ENCODE peak calls at places on chromosomes 13 and 19, in ten cellular contexts. M is neuronal stem cell, H is kidney, O is PC-3, N is colonic mucosa, F is fibroblast of lung, C is IMR-90, G is neural progenitor cell, Q is HCT116, K is NT2/D1. X is an unnamed sample. For H3K4me1, the result is how much of the 10 kb centered on the place peaks cover.

GRCh38 chr13:44281252-44282000 is 92.2 kb upstream of the SERP2 start:
- DNase-seq in M (no peak), H (no peak), O (no peak), N (no peak), F (no peak), C (no peak), G (no peak), Q (no peak), K (no peak), X (no peak)

GRCh38 chr19:58338825-58339558 is 12.2 kb downstream of the ZSCAN22 start:
- DNase-seq in M (no peak), H (no peak), O (peak), N (no peak), F (no peak), C (peak), G (peak), Q (no peak), K (no peak), X (no peak)

GRCh38 chr13:94710881-94711560 is 1.3 kb downstream of the SOX21 start:
- DNase-seq in M (no peak), H (peak), O (peak), N (no peak), F (no peak), C (no peak), G (peak), Q (no peak), K (no peak), X (no peak)

GRCh38 chr13:53060840-53061485 is 32.4 kb downstream of the OLFM4 start:
- DNase-seq in M (no peak), H (no peak), O (no peak), N (peak), F (no peak), C (no peak), G (no peak), Q (no peak), K (no peak), X (no peak)

GRCh38 chr13:89748716-89749115 is 1598.8 kb upstream of the MIR17HG start:
- DNase-seq in M (no peak), H (no peak), O (no peak), N (no peak), F (no peak), C (no peak), G (no peak), Q (no peak), K (no peak), X (no peak)

GRCh38 chr13:43242040-43242439 is 218.7 kb downstream of the DNAJC15 start:
- DNase-seq in M (no peak), H (no peak), O (no peak), N (no peak), F (peak), C (peak), G (no peak), Q (no peak), K (no peak), X (no peak)

GRCh38 chr13:80037505-80037888 is 303.4 kb downstream of the SPRY2 start:
- DNase-seq in M (no peak), H (no peak), O (peak), N (no peak), F (peak), C (peak), G (no peak), Q (no peak), K (no peak), X (no peak)

GRCh38 chr19:55578761-55579747 is 1.6 kb downstream of the ZNF579 start:
- DNase-seq in M (no peak), H (peak), O (no peak), N (no peak), F (no peak), C (no peak), G (no peak), Q (no peak), K (no peak), X (no peak)

GRCh38 chr13:48580185-48580803 is 47.4 kb upstream of the RCBTB2 start:
- DNase-seq in M (peak), H (no peak), O (peak), N (peak), F (peak), C (peak), G (peak), Q (peak), K (peak), X (peak)

GRCh38 chr19:15911599-15912237 is 13.8 kb upstream of the CYP4F2 start:
- DNase-seq in M (no peak), H (no peak), O (no peak), N (no peak), F (no peak), C (no peak), G (no peak), Q (no peak), K (no peak), X (no peak)

GRCh38 chr19:30069535-30070197 is 127.6 kb downstream of the URI1 start:
- DNase-seq in M (no peak), H (peak), O (no peak), N (no peak), F (no peak), C (no peak), G (no peak), Q (no peak), K (no peak), X (no peak)

GRCh38 chr19:45125975-45126493 is 33.1 kb downstream of the PPP1R37 start:
- DNase-seq in M (peak), H (no peak), O (peak), N (peak), F (peak), C (peak), G (peak), Q (peak), K (peak), X (peak)

GRCh38 chr19:42394751-42395150 is 4.7 kb upstream of the CNFN start:
- DNase-seq in M (no peak), H (no peak), O (no peak), N (no peak), F (no peak), C (peak), G (no peak), Q (no peak), K (no peak), X (no peak)

GRCh38 chr19:16328824-16329482 is 4.3 kb downstream of the KLF2 start:
- DNase-seq in M (no peak), H (no peak), O (no peak), N (no peak), F (no peak), C (peak), G (no peak), Q (no peak), K (no peak), X (no peak)

GRCh38 chr19:35639863-35640262 is 1.7 kb upstream of the ETV2 start:
- DNase-seq in M (no peak), H (no peak), O (no peak), N (no peak), F (no peak), C (no peak), G (no peak), Q (no peak), K (no peak), X (no peak)

GRCh38 chr13:28716511-28716910 is 2.3 kb downstream of the SLC46A3 start:
- DNase-seq in M (no peak), H (peak), O (peak), N (peak), F (peak), C (peak), G (no peak), Q (peak), K (no peak), X (no peak)

GRCh38 chr19:47726467-47726866 is 13.2 kb downstream of the EHD2 start:
- DNase-seq in M (no peak), H (no peak), O (no peak), N (no peak), F (peak), C (peak), G (no peak), Q (no peak), K (no peak), X (no peak)

GRCh38 chr19:29002336-29002735 is 210.6 kb downstream of the UQCRFS1 start:
- DNase-seq in M (no peak), H (peak), O (no peak), N (no peak), F (no peak), C (no peak), G (no peak), Q (no peak), K (no peak), X (no peak)

GRCh38 chr19:46785054-46785979 is 3.1 kb downstream of the SLC1A5 start:
- DNase-seq in M (no peak), H (no peak), O (no peak), N (no peak), F (peak), C (peak), G (no peak), Q (no peak), K (no peak), X (peak)

GRCh38 chr13:101283782-101284181 is 132.5 kb downstream of the NALCN start:
- DNase-seq in M (no peak), H (no peak), O (no peak), N (no peak), F (no peak), C (no peak), G (no peak), Q (no peak), K (no peak), X (no peak)

GRCh38 chr13:35793823-35794222 is 317.3 kb upstream of the MAB21L1 start:
- DNase-seq in M (no peak), H (no peak), O (no peak), N (no peak), F (peak), C (no peak), G (no peak), Q (no peak), K (no peak), X (no peak)

GRCh38 chr19:42032428-42032827 is 37.6 kb downstream of the GRIK5 start:
- DNase-seq in M (no peak), H (no peak), O (peak), N (no peak), F (peak), C (no peak), G (no peak), Q (no peak), K (peak), X (no peak)

DNA sequence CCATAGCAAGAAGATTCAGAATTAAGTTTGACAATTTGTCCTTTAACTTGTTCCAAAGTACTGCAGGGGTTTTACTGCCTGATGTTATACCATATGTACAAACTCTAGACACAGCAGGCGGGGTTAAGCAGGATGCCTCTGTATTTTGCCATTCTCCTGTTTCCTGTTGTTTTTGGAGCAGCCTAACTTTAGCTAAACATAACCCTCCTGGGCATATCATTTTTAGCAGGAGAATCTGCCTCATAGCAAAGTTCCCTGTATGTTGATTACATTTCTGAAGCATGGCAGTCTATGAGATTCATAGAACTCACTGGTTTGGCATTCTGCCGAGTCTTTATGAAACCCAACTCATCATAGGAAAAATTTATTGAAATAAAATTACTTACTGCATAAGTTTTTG is 5.2 kb downstream of the LHFPL6 start:
- DNase-seq in M (no peak), H (no peak), O (no peak), N (no peak), F (peak), C (peak), G (no peak), Q (no peak), K (no peak), X (no peak)
- H3K4me1 ChIP-seq in M (under half), H (under half), O (under half), N (under half), F (under half), C (under half), G (under half), Q (under half), K (under half), X (under half)

DNA sequence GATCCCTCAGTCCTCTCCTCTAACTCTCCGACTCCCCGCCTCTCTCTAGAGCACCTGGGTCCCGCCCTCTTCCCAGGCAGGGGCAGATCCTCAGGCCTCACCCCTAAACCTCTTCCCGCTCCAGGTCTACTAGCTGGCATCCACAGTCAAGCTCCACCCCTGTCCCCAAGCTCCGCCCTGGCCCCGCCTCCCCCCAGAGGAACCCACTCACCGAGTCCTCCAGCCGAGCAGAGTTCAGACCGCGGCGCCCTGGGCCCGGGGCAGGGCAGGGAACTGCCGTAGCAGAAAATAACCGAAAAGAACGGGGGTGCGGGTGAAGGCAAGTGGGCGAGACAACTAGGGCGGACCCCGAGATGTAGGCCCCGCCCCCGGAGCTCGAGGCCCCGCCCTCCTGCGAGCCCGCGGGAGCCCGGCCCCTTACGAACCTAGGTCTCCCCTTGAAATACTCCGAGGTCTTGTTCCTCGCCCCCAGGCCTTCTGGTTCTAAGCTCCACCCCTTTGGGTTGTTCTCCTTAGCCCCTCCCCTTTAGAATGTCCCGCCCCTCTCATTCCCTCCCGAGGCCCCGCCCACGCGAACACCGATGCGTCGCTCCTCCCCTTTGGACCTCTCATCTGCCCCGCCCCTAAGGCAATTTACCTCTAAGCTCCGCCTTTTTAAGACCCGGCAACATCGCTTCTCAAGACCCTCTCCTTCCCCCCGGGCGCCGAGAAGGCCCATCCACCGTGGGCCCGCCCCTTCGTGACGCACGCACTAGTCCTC is at the start of gene GGN:
- DNase-seq in M (peak), H (peak), O (peak), N (peak), F (peak), C (peak), G (peak), Q (peak), K (peak), X (peak)
- H3K4me3 ChIP-seq in M (peak), H (peak), O (peak), N (peak), F (peak), C (peak), G (peak), Q (peak), K (peak), X (peak)

GRCh38 chr13:21060827-21061076 is 634 bp downstream of the LATS2 start:
- DNase-seq in M (no peak), H (no peak), O (no peak), N (no peak), F (no peak), C (no peak), G (no peak), Q (no peak), K (no peak), X (no peak)

GRCh38 chr13:21061077-21061945 is at the start of gene LATS2:
- DNase-seq in M (peak), H (peak), O (peak), N (peak), F (peak), C (peak), G (peak), Q (peak), K (peak), X (no peak)

GRCh38 chr13:21058361-21058760 is 3.0 kb downstream of the LATS2 start:
- DNase-seq in M (no peak), H (no peak), O (peak), N (peak), F (peak), C (no peak), G (no peak), Q (no peak), K (no peak), X (no peak)

GRCh38 chr13:21063031-21063430 is 1.6 kb upstream of the LATS2 start:
- DNase-seq in M (no peak), H (no peak), O (no peak), N (peak), F (no peak), C (no peak), G (no peak), Q (no peak), K (no peak), X (no peak)

DNA sequence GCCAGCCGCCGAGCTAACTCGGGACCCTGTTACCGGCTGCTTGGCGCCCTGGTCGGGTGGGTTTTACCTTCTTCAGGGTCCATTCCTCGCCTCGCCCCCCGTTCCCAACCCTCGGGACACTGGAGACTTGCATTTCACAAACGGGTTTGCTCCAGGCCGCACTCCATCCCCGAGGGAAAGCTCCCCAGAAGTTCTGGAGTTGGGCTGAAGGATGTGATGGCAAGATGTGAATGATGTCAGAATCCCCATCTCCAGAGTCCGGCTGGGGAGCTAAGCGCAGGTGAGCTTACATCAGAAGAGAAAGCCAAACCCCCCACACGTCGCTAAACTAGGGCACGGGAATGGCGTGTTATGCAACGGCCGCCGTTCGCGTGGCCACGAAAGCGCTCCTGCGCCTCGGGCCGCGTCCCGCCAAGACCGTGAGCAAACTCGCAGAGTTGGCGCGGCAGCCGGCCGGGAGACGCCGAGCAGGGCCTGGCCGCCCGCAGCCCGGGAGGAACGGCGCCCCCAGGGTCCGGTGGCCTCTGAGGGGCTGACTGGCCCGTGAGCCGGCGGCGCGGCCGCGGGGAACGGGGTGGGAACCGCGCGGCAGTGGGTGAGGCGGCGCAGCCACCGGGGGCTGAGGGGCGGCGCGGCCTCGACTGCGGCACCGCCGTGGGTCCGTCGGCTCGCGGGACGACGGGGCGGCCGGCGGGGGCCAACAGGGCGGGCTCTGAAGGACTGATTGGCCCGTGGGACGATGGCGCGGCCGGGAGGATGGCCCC is 1.1 kb downstream of the LATS2 start:
- DNase-seq in M (no peak), H (peak), O (peak), N (peak), F (no peak), C (peak), G (peak), Q (no peak), K (no peak), X (no peak)
- H3K9ac ChIP-seq in M (peak), H (peak), O (peak), N (peak), F (peak), C (peak), G (peak), Q (peak), K (peak), X (no peak)

DNA sequence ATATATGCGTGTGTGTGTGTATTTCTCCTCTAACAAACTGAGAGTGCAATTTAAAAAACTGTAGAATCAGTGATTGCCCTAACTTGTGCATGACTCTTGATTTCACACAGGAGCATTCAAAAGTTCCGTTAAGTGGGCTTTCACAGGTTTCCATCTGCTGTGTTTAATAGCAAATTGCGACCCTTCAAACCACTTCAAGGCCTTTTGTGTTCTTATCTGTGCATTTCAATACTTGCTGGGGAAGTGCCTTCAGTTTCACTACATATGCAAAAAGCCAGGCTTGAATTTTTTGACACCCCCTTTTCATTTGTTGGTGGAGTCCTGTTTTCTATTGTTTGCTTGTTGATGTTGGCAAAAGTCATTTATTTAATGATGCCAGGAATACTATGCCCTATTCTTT is 158.0 kb downstream of the TM9SF2 start:
- DNase-seq in M (no peak), H (no peak), O (no peak), N (peak), F (no peak), C (no peak), G (peak), Q (no peak), K (peak), X (peak)
- H3K4me1 ChIP-seq in M (under half), H (under half), O (under half), N (under half), F (under half), C (under half), G (half or more), Q (under half), K (under half), X (half or more)

GRCh38 chr13:102700088-102701031 is 5.5 kb upstream of the METTL21C start:
- DNase-seq in M (no peak), H (no peak), O (no peak), N (no peak), F (peak), C (no peak), G (no peak), Q (no peak), K (no peak), X (no peak)
- H3K4me3 ChIP-seq in M (no peak), H (no peak), O (no peak), N (no peak), F (no peak), C (no peak), G (no peak), Q (no peak), K (no peak), X (no peak)

DNA sequence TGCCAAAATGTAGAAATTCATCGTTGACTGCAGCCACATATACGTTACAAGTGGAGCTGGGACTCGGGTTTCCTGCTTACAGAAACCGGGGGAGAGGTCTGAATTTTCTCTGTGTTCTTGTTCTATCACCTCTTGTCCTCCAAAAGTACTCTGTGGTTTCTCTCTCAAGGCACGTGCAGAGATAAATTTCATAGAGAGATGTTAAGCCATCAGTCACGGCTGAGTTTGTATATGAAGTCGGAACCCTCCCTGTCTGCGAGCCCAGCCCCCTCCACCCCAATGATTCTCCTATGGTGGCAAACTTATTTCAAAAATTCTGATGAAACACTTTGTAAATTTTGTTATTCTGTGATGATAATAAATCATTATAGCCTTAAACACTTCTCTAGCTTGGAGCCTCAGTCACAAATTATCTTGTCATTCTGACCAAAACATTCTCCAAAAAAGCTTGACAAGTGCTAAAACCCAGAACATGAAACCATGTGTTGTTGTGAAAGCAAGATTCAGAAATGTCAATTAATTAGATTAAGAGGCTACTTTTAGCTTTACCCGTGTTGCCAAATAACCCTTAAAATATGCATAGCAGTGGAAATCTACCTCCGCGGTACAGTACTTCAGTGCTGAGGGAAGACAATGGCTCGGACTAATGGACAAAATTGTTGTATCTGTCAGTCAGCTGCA is 87.4 kb downstream of the TSHZ3 start:
- DNase-seq in M (no peak), H (no peak), O (no peak), N (peak), F (peak), C (peak), G (no peak), Q (no peak), K (no peak), X (no peak)
- H3K9ac ChIP-seq in M (no peak), H (no peak), O (no peak), N (no peak), F (no peak), C (peak), G (no peak), Q (no peak), K (no peak), X (no peak)